ENCODE peak calls at places on chromosome 22, in nine cellular contexts. C, U, R, A, K, E, X, M and S are unnamed samples. For H3K36me3, the result is how much of the 10 kb centered on the place peaks cover.

GRCh38 chr22:42922374-42923177 is 65.5 kb upstream of the ARFGAP3 start:
- DNase-seq in A (no peak), C (peak), E (no peak), K (no peak), R (no peak), M (no peak), U (no peak), X (no peak), S (no peak)

GRCh38 chr22:24707477-24707816 is 67.1 kb downstream of the PIWIL3 start:
- DNase-seq in K (peak), E (no peak), R (no peak), M (no peak), C (no peak), U (no peak), A (no peak), X (no peak), S (peak)

GRCh38 chr22:42743501-42743991 is 22.9 kb upstream of the A4GALT start:
- DNase-seq in X (no peak), K (peak), U (no peak), R (no peak), M (no peak), A (no peak), C (peak), E (peak), S (peak)

GRCh38 chr22:42693763-42694683 is 26.6 kb downstream of the A4GALT start:
- DNase-seq in C (no peak), R (no peak), X (no peak), A (no peak), K (no peak), E (no peak), M (no peak), U (no peak), S (peak)

GRCh38 chr22:35154937-35155387 is 89.0 kb downstream of the ISX start:
- DNase-seq in A (peak), U (no peak), M (peak), K (peak), R (no peak), E (peak), C (peak), X (peak), S (peak)

GRCh38 chr22:20531404-20532181 is 24.2 kb downstream of the MED15 start:
- DNase-seq in A (peak), E (peak), K (peak), U (no peak), R (no peak), C (peak), X (peak), M (peak), S (peak)

GRCh38 chr22:46374663-46375474 is 39.4 kb downstream of the TRMU start:
- DNase-seq in X (no peak), M (no peak), R (no peak), K (no peak), A (no peak), E (no peak), C (peak), U (no peak), S (peak)

GRCh38 chr22:39690901-39691620 is 120.5 kb downstream of the CACNA1I start:
- DNase-seq in C (no peak), X (no peak), R (no peak), E (no peak), M (no peak), K (peak), A (no peak), U (no peak), S (peak)

GRCh38 chr22:30425616-30426394 is at the start of gene MTFP1:
- DNase-seq in U (peak), E (peak), M (peak), R (no peak), X (peak), A (peak), K (peak), C (peak), S (peak)

GRCh38 chr22:19410941-19411689 is 20.4 kb downstream of the HIRA start:
- DNase-seq in K (no peak), X (no peak), U (no peak), C (no peak), E (no peak), A (no peak), R (no peak), M (no peak), S (no peak)

GRCh38 chr22:25488244-25489020 is 76.0 kb upstream of the GRK3 start:
- DNase-seq in R (no peak), A (peak), K (no peak), U (no peak), E (peak), X (peak), C (peak), M (peak), S (no peak)

GRCh38 chr22:17547995-17548755 is 15.1 kb upstream of the SLC25A18 start:
- DNase-seq in R (no peak), E (no peak), K (no peak), A (no peak), X (no peak), M (no peak), U (no peak), C (no peak), S (peak)

GRCh38 chr22:46758867-46759290 is 3.6 kb upstream of the TBC1D22A start:
- DNase-seq in C (peak), X (peak), U (peak), K (peak), A (peak), R (no peak), E (peak), M (peak), S (peak)

DNA sequence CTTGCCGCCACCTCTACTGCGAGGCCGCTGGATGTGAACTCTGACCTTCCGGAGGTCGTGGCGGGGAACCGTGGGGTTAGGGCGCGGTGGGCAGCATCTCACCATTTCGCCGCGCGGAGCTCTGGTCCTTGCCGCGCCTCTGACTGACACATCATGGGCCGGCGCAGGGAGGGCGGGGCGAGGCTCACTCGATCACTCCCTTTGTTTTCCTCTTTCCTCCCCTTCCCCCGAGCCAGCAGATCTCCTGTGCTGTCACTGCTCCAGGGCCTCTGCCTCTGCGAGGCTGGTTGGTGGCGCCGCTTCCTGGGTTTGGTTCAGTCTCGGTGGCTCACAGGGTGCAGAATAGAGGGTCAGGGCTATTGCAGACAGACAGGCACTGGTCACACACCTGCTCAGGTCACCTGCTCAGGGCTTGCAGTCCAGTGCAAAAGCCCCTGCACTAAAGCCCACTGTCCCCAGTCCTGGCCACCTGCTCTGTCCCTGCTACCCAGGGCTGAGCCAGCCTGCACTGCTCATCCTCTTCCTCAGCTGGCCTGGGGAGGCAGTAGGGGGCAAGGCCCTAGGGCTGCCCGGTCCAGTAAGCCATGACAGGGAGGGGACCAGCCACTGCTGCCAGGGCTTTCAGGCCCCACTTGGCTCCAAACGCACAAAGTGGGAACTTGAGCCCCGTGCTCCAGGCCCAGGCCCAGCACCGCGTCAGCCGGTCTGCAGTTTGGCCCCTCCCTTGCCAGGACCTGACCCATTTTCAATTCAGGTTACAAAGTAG is 36.2 kb downstream of the PISD start:
- DNase-seq in R (no peak), E (no peak), A (peak), C (no peak), M (peak), X (no peak), K (peak), U (no peak), S (peak)
- H3K4me3 ChIP-seq in R (peak), E (peak), A (no peak), C (peak), M (no peak), X (no peak), K (peak), U (no peak), S (no peak)

GRCh38 chr22:50416996-50417395 is 57.8 kb downstream of the SBF1 start:
- DNase-seq in K (no peak), M (no peak), C (no peak), E (no peak), U (no peak), R (no peak), X (no peak), A (no peak), S (no peak)
- H3K36me3 ChIP-seq in K (under half), M (under half), C (half or more), E (half or more), U (half or more), R (under half), X (under half), A (half or more), S (under half)

DNA sequence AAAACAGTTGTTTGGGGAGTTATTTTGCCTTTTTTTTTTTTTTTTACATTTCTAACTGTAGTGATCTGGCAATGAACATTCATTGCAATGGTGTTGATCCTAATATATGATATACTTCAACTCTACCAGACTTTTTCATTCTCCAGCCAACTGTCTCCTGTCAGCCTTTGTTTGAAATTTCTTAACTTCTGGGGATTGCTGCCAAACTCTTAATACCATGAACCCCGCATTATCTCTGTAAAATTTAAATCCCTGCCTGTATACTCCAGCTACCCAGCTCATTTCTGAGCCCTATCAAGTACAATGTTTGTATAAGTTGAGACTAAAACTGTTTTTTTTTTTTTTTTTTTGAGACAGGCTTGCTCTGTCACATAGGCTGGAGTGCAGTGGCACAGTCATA is 280.7 kb downstream of the TTC28 start:
- DNase-seq in X (no peak), E (no peak), U (no peak), A (peak), K (no peak), M (no peak), R (no peak), C (no peak), S (no peak)
- H3K4me3 ChIP-seq in X (no peak), E (no peak), U (no peak), A (no peak), K (no peak), M (no peak), R (no peak), C (no peak), S (no peak)

GRCh38 chr22:36321797-36322601 is 65.8 kb downstream of the MYH9 start:
- DNase-seq in X (no peak), E (no peak), A (no peak), R (no peak), K (no peak), C (no peak), M (no peak), U (no peak), S (no peak)

GRCh38 chr22:36322602-36322915 is 65.2 kb downstream of the MYH9 start:
- DNase-seq in E (no peak), M (no peak), C (no peak), A (no peak), U (no peak), X (no peak), K (no peak), R (no peak), S (no peak)

GRCh38 chr22:36318442-36318841 is 65.5 kb downstream of the APOL1 start:
- DNase-seq in M (no peak), R (no peak), C (no peak), E (no peak), K (no peak), U (no peak), X (no peak), A (no peak), S (no peak)

GRCh38 chr22:36319595-36320497 is 66.9 kb downstream of the APOL1 start:
- DNase-seq in K (no peak), C (no peak), M (no peak), X (no peak), R (no peak), E (no peak), A (no peak), U (no peak), S (no peak)

GRCh38 chr22:36320553-36320952 is 67.2 kb downstream of the MYH9 start:
- DNase-seq in M (no peak), C (no peak), X (no peak), K (no peak), U (no peak), A (no peak), E (no peak), R (no peak), S (no peak)
- H3K36me3 ChIP-seq in M (half or more), C (half or more), X (half or more), K (under half), U (half or more), A (half or more), E (half or more), R (half or more), S (half or more)

DNA sequence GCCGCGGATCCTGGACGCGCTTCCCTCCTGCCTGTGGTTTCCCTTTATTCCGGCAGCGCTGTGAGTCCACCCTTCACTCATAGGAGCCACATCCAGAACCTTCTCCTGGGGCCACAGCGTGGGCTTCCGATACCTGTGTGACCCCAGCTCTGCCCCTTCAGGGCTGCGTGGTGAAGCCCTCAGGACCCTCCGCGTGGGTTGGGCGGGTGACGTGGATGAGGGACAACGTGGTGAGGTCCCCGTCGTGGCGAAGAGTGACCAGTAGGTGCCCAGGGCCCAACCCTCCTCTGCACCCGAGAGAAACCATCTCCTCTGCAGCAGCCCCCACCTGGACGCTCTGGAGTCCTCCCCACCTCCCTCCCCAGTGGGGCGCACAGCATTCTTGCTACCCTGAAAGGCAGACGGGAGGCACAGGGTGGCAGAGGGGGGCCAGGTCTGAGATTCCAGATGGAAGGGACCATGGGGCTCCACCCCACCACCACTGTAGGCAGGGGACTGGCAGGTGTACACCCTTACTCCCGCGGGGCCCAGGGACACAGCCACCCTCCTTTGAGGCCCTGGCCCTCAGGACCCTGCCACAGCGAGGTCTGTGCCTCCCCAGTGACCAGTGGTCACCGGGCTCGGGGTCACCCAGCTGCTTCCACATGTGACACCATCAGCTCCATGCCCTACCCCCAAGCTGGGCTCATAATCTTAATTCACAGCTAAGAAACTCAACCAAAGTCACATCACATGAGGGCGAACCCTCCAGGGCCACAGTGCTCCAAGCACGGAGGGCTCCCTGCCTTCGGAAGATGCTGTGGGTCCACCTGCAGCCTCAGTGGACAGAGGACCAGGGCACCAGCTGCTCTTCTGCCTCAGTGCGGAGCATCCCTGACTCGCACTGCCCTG is 3.4 kb upstream of the ZBED4 start:
- DNase-seq in E (no peak), X (no peak), M (no peak), C (no peak), K (no peak), U (no peak), A (no peak), R (no peak), S (peak)
- H3K4me3 ChIP-seq in E (no peak), X (no peak), M (no peak), C (peak), K (peak), U (no peak), A (no peak), R (peak), S (peak)